ENCODE peak calls at places on chromosomes 3 and 15, in six cellular contexts. W is IMR-90, N is endothelial cell of umbilical vein, A is tibial nerve, Z is uterus, F is ovary. S is an unnamed sample.

GRCh38 chr15:50798684-50799083 is 33.2 kb upstream of the SPPL2A start:
- DNase-seq in A (no peak), N (peak), W (peak), Z (no peak), F (no peak), S (no peak)

GRCh38 chr15:32790352-32790999 is 72.7 kb downstream of the GREM1 start:
- DNase-seq in A (no peak), F (no peak), N (no peak), W (peak), Z (no peak), S (peak)

GRCh38 chr3:7346364-7346763 is 485.4 kb downstream of the GRM7 start:
- DNase-seq in W (no peak), Z (no peak), A (no peak), N (peak), F (no peak), S (no peak)

GRCh38 chr15:30958219-30958618 is 33.2 kb downstream of the MTMR10 start:
- DNase-seq in Z (no peak), A (no peak), F (no peak), N (no peak), W (no peak), S (no peak)

GRCh38 chr3:57977755-57978715 is 30.2 kb upstream of the FLNB start:
- DNase-seq in F (no peak), Z (no peak), A (no peak), W (no peak), N (no peak), S (no peak)

GRCh38 chr3:71022552-71023335 is 560.8 kb downstream of the FOXP1 start:
- DNase-seq in N (peak), Z (no peak), A (no peak), F (no peak), W (peak), S (no peak)

GRCh38 chr3:126268866-126269265 is 88.3 kb downstream of the KLF15 start:
- DNase-seq in A (no peak), N (no peak), W (no peak), F (no peak), Z (no peak), S (no peak)

GRCh38 chr3:116029286-116029685 is 406.0 kb downstream of the GAP43 start:
- DNase-seq in Z (no peak), A (no peak), W (no peak), N (no peak), F (no peak), S (no peak)

GRCh38 chr3:127612966-127613365 is 14.8 kb downstream of the MCM2 start:
- DNase-seq in Z (no peak), N (peak), W (no peak), F (peak), A (no peak), S (peak)

GRCh38 chr3:52270252-52270754 is 8.1 kb downstream of the WDR82 start:
- DNase-seq in A (no peak), F (peak), W (no peak), Z (no peak), N (peak), S (no peak)

GRCh38 chr15:64895285-64896065 is 16.2 kb upstream of the ANKDD1A start:
- DNase-seq in Z (no peak), W (peak), N (peak), F (no peak), A (no peak), S (no peak)

GRCh38 chr3:57673158-57673557 is 19.7 kb downstream of the DENND6A start:
- DNase-seq in N (no peak), A (no peak), Z (no peak), F (no peak), W (no peak), S (no peak)

GRCh38 chr3:44887101-44887500 is 12.7 kb downstream of the TGM4 start:
- DNase-seq in N (no peak), A (no peak), F (no peak), Z (no peak), W (no peak), S (no peak)

GRCh38 chr15:83845230-83845629 is 191.3 kb downstream of the ADAMTSL3 start:
- DNase-seq in Z (peak), A (no peak), F (no peak), W (peak), N (no peak), S (no peak)

GRCh38 chr3:161171639-161172552 is 49.2 kb upstream of the NMD3 start:
- DNase-seq in N (peak), F (no peak), Z (no peak), A (no peak), W (no peak), S (no peak)

GRCh38 chr3:5136619-5137429 is 14.7 kb downstream of the ARL8B start:
- DNase-seq in N (peak), W (peak), Z (no peak), A (no peak), F (no peak), S (no peak)

GRCh38 chr3:152121292-152121654 is 147.5 kb upstream of the MBNL1 start:
- DNase-seq in A (no peak), F (no peak), Z (no peak), N (peak), W (peak), S (no peak)

GRCh38 chr3:148911597-148911996 is 46.5 kb downstream of the CPA3 start:
- DNase-seq in Z (no peak), F (no peak), A (no peak), W (no peak), N (no peak), S (no peak)

GRCh38 chr3:96760956-96761355 is 53.4 kb upstream of the EPHA6 start:
- DNase-seq in N (no peak), W (no peak), A (no peak), Z (no peak), F (no peak), S (no peak)

GRCh38 chr3:87375231-87375682 is 98.9 kb upstream of the POU1F1 start:
- DNase-seq in F (no peak), N (no peak), Z (no peak), A (no peak), W (no peak), S (no peak)

GRCh38 chr3:73572371-73572770 is 52.4 kb downstream of the PDZRN3 start:
- DNase-seq in N (no peak), A (no peak), W (no peak), Z (no peak), F (no peak), S (no peak)

GRCh38 chr15:70329179-70329578 is 231.5 kb upstream of the TLE3 start:
- DNase-seq in A (no peak), N (no peak), W (no peak), F (no peak), Z (no peak), S (no peak)

GRCh38 chr3:24689353-24689752 is 194.7 kb upstream of the THRB start:
- DNase-seq in N (no peak), Z (no peak), W (no peak), F (no peak), A (no peak), S (no peak)

GRCh38 chr3:131702156-131702555 is 199.4 kb upstream of the MRPL3 start:
- DNase-seq in Z (no peak), F (no peak), W (no peak), A (no peak), N (no peak), S (no peak)

GRCh38 chr15:49121901-49122300 is 33.5 kb downstream of the COPS2 start:
- DNase-seq in F (no peak), N (no peak), Z (no peak), W (no peak), A (no peak), S (no peak)

GRCh38 chr15:49122541-49123062 is 32.8 kb downstream of the COPS2 start:
- DNase-seq in N (peak), A (no peak), Z (no peak), W (no peak), F (no peak), S (no peak)

GRCh38 chr15:49124371-49124770 is 31.0 kb downstream of the COPS2 start:
- DNase-seq in N (no peak), A (no peak), F (no peak), W (peak), Z (no peak), S (no peak)
- TF ChIP-seq POLR2A in N (no peak), A (no peak), F (no peak), W (no peak), Z (no peak), S (no peak)

DNA sequence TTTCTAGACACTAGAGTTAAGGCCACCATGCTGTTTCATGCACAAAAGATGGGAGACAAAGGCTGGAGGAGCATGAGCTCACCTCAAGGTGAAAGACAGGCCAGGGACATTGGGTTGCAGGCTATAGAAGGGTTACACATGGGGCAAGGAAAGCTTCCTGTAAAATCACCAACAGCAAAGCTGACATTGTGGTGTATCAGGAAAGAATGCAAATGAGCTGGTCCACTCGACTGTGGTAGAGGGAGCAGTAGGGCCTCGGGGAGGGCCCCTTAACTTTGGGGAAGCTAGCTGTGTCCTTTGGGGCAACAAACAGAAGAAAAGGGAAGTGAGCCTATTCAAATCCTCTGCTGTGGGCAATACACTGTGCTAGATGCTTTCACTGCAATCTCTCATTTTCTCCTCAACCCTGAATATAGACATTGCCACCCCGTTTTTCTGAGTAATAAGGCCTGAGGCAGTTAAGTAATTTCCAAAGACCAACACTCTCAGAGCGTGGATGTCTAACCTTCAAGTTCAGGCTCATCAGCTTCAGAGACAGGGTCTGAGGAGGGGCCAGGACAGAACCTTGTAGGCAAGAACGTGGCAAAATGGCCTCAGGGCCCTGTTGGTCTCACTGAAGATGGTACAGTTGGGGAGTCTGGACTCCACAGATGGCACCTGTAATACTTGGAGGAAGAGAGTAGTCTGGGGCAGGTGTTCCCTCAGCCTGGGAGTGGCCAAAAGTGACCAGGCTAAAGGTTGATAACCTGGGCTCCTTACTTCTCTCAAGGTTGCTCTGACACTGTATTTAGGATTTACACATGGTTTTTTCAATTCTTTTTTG is 24.1 kb downstream of the CX3CR1 start:
- DNase-seq in N (no peak), F (no peak), Z (no peak), W (no peak), A (no peak), S (no peak)
- H3K4me3 ChIP-seq in N (no peak), F (no peak), Z (no peak), W (no peak), A (no peak), S (no peak)

DNA sequence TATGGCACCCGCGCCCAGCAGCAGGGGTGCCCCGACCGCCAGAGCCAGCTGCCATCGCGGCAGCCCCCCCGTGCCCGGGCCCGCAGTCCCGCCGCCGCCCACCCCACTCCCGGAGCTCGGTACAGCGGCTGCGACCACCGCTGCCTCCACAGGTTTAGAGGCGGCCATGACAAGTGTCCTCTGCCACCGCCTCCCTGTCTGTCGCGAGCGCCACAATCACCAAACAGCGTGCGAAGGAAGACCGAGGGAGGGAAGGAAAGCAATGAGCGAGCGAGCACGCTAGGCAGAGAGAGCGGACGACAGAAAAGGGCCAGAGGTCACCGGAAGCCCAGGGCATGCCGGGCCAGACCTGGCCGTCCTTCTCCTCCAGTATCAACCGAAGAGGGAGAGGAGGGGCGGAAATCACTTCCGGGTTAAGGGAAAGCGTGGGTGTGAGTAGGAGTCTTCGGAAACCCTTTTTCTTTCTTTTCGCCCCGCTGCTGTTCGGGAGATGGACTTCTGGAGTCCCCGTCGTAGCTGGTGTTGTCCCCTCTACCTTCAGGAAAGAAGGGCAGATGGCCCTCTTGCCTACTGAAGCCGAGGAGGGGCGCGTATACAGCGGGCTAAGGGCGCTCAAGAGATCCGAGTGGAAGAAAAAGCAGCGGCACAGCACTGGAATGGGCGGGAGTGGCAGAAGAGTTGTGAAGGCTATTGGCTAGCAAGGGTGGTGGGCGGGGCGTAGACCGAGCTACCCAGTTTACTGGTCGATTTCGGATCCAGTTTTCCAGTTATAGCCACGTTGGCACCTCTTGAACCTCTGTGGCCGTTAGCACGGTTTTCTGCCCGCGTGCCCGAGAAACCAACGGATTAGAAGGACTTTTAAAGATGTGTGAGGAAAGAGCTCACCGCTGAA is at the start of the genes LNP1 and TOMM70:
- DNase-seq in N (peak), F (peak), Z (peak), W (peak), A (peak), S (peak)
- TF ChIP-seq POLR2A in N (peak), F (peak), Z (peak), W (peak), A (peak), S (peak)

GRCh38 chr3:59093521-59093920 is 43.7 kb upstream of the CFAP20DC start:
- DNase-seq in W (no peak), N (no peak), Z (no peak), F (no peak), A (no peak), S (no peak)

GRCh38 chr3:59094446-59094845 is 44.6 kb upstream of the CFAP20DC start:
- DNase-seq in N (no peak), W (no peak), Z (no peak), F (no peak), A (no peak), S (no peak)
- H3K4me3 ChIP-seq in N (no peak), W (no peak), Z (no peak), F (no peak), A (no peak), S (no peak)

DNA sequence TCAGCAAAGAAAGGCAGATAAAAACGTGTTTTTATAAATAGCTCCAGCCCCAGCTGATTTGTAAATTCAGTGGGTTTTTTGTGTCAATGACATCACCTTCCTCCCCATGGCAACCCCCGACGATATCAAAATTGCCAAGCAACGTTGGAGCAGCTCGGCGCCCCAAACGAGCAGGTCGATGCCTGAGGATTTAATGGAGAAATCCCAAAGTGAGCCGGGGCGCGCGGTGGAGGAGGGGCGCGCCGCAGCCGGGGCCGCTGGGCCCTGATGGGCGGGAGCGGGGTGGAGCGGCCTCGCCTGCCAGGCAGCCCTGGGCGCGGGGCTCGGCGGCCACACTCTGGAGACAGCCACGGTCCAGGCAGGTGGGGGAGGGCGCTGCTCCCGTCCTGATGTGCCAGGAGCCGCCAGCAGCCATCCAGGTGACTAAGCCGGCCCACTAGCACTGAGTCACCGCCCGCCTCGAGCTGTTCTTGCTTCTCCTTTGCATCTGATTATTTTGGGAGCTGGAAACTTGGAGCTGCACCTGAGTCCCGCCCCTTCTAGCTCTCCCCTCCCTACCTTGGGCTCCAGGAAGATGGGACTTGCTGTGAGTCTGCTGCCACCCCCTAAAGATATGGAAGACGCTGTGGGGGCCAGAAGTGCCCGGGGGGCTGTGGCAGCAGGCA is at the start of gene PAK6:
- DNase-seq in W (peak), A (no peak), Z (peak), F (peak), N (peak), S (peak)
- TF ChIP-seq POLR2A in W (no peak), A (no peak), Z (no peak), F (no peak), N (no peak), S (no peak)

GRCh38 chr3:9298236-9298635 is 48.8 kb upstream of the SRGAP3 start:
- DNase-seq in A (no peak), N (no peak), Z (no peak), W (peak), F (no peak), S (no peak)

GRCh38 chr3:9308298-9308990 is 54.4 kb upstream of the THUMPD3 start:
- DNase-seq in Z (no peak), N (no peak), W (no peak), F (no peak), A (no peak), S (no peak)

GRCh38 chr3:9301798-9302197 is 52.4 kb upstream of the SRGAP3 start:
- DNase-seq in W (no peak), N (no peak), F (no peak), Z (no peak), A (no peak), S (no peak)

GRCh38 chr3:9301091-9301490 is 51.6 kb upstream of the SRGAP3 start:
- DNase-seq in A (no peak), W (no peak), F (no peak), Z (no peak), N (no peak), S (no peak)

GRCh38 chr3:9302425-9303181 is 53.2 kb upstream of the SRGAP3 start:
- DNase-seq in Z (peak), W (peak), A (peak), F (peak), N (peak), S (peak)
- H3K4me3 ChIP-seq in Z (peak), W (no peak), A (peak), F (peak), N (no peak), S (no peak)

DNA sequence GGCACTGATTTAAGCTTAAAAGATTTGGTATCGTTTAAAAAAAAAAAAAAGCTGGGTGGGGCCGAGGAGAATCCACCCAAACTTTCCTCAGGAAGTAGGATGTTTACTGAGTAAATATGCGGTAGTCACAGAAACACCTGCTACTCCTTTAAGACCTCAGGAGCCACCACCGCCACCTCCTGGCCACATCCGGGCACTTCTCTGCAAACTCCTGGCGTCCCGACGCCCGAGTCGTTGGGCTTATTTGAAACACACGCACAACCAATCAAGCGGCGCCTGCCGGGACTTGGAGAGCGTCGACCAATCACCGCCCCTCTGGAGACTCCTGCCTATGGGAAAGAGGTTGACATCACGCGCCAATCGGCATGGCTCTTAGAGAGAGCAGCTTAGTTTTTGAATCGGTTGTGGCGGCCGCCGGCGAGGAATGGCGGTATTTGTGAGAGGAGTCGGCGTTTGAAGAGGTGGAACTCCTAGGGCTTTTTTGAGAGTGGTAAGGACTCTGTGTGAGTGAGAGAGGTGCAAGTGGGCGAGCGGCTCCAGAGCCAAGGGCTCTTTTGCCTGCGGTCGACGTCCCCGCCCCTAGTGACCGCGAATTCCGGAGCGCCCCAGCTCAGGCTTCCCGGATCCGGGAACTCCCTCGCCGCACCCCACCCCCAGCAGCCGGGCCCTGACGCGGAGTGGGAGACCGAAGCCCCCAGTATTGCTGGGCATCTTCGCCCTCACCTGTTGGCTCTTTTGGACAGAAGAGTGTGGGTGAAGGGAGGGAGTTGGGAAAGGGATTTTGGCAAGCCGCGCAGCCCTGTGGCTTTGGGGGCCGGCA is at the start of gene ECT2:
- DNase-seq in A (peak), Z (peak), F (peak), W (peak), N (peak), S (peak)
- TF ChIP-seq POLR2A in A (peak), Z (peak), F (no peak), W (no peak), N (peak), S (no peak)

DNA sequence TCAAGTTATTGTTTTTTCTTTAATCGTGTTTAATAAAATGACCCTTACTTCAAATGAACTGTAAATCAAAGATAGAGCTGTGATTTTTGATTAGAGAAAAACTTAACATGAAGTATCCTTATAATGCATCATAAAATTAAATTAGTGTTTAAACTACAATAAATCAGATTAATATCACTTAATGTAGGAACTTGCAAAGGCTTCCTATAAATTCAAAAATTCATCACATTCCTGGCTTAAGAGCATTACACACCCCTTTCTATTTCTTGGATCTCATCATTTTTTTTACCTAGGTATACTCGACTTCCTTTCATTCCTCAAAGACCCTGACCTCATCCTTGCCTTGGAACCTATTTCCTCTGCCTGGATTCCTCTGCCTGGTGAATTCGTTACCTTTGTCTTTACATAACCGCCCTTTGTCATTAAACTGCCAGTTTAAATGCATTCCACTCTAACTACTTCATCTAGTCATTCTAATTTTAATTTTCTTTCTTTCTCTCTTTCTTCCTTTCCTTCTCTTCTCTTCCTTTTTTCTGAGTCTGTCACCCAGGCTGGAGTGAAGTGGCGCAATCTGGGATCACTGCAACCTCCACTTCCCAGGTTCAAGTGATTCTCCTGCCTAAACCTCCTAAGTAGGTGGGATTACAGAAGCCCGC is 1244.5 kb downstream of the OTOL1 start:
- DNase-seq in Z (no peak), F (no peak), A (no peak), N (no peak), W (no peak), S (no peak)
- H3K4me3 ChIP-seq in Z (no peak), F (no peak), A (no peak), N (no peak), W (no peak), S (no peak)